ENCODE peak calls at places on chromosomes 11 and 22, in nine cellular contexts. One of them, this sample, is unnamed. For H3K27me3, the result is how much of the 10 kb centered on the place peaks cover.

GRCh38 chr22:43485717-43486116 is 73.9 kb downstream of the MPPED1 start:
- DNase-seq in lower lobe of right lung: no peak
- DNase-seq in neural progenitor cell: no peak
- DNase-seq in spleen: no peak
- DNase-seq in tibial artery: no peak
- DNase-seq in mesenchymal stem cell: no peak
- DNase-seq in PC-9: no peak
- DNase-seq in upper lobe of right lung: no peak
- DNase-seq in lung: no peak
- DNase-seq in this sample: no peak

GRCh38 chr11:267491-267994 is 10.7 kb upstream of the NLRP6 start:
- DNase-seq in lower lobe of right lung: peak
- DNase-seq in PC-9: peak
- DNase-seq in neural progenitor cell: no peak
- DNase-seq in spleen: peak
- DNase-seq in lung: peak
- DNase-seq in mesenchymal stem cell: no peak
- DNase-seq in tibial artery: peak
- DNase-seq in upper lobe of right lung: peak
- DNase-seq in this sample: peak

GRCh38 chr11:123351375-123351774 is 78.7 kb upstream of the GRAMD1B start:
- DNase-seq in tibial artery: no peak
- DNase-seq in upper lobe of right lung: no peak
- DNase-seq in mesenchymal stem cell: no peak
- DNase-seq in lower lobe of right lung: no peak
- DNase-seq in spleen: no peak
- DNase-seq in neural progenitor cell: peak
- DNase-seq in PC-9: no peak
- DNase-seq in lung: no peak
- DNase-seq in this sample: no peak

GRCh38 chr22:26406118-26406517 is 22.9 kb upstream of the ASPHD2 start:
- DNase-seq in lung: no peak
- DNase-seq in mesenchymal stem cell: no peak
- DNase-seq in spleen: no peak
- DNase-seq in tibial artery: no peak
- DNase-seq in PC-9: no peak
- DNase-seq in neural progenitor cell: no peak
- DNase-seq in lower lobe of right lung: no peak
- DNase-seq in upper lobe of right lung: no peak
- DNase-seq in this sample: peak

GRCh38 chr11:12802418-12803085 is 128.3 kb downstream of the TEAD1 start:
- DNase-seq in lower lobe of right lung: peak
- DNase-seq in upper lobe of right lung: peak
- DNase-seq in mesenchymal stem cell: peak
- DNase-seq in spleen: no peak
- DNase-seq in neural progenitor cell: peak
- DNase-seq in tibial artery: peak
- DNase-seq in lung: peak
- DNase-seq in PC-9: peak
- DNase-seq in this sample: peak

GRCh38 chr11:117910525-117910924 is 18.7 kb downstream of the TMPRSS13 start:
- DNase-seq in spleen: no peak
- DNase-seq in upper lobe of right lung: no peak
- DNase-seq in lung: no peak
- DNase-seq in lower lobe of right lung: no peak
- DNase-seq in tibial artery: no peak
- DNase-seq in mesenchymal stem cell: no peak
- DNase-seq in neural progenitor cell: no peak
- DNase-seq in PC-9: no peak
- DNase-seq in this sample: no peak

GRCh38 chr11:373716-374551 is 4.6 kb downstream of the B4GALNT4 start:
- DNase-seq in lower lobe of right lung: no peak
- DNase-seq in tibial artery: no peak
- DNase-seq in upper lobe of right lung: no peak
- DNase-seq in spleen: no peak
- DNase-seq in mesenchymal stem cell: no peak
- DNase-seq in neural progenitor cell: no peak
- DNase-seq in lung: no peak
- DNase-seq in PC-9: no peak
- DNase-seq in this sample: no peak

GRCh38 chr11:15660496-15660895 is 545.8 kb downstream of the INSC start:
- DNase-seq in tibial artery: no peak
- DNase-seq in lung: no peak
- DNase-seq in spleen: no peak
- DNase-seq in PC-9: no peak
- DNase-seq in lower lobe of right lung: no peak
- DNase-seq in upper lobe of right lung: no peak
- DNase-seq in neural progenitor cell: no peak
- DNase-seq in mesenchymal stem cell: no peak
- DNase-seq in this sample: no peak

GRCh38 chr22:27885977-27886842 is 32.8 kb downstream of the PITPNB start:
- DNase-seq in spleen: no peak
- DNase-seq in neural progenitor cell: peak
- DNase-seq in mesenchymal stem cell: peak
- DNase-seq in lung: peak
- DNase-seq in upper lobe of right lung: no peak
- DNase-seq in PC-9: peak
- DNase-seq in lower lobe of right lung: no peak
- DNase-seq in tibial artery: peak
- DNase-seq in this sample: peak

GRCh38 chr22:24976442-24977218 is 24.1 kb downstream of the KIAA1671 start:
- DNase-seq in spleen: no peak
- DNase-seq in mesenchymal stem cell: no peak
- DNase-seq in neural progenitor cell: no peak
- DNase-seq in upper lobe of right lung: no peak
- DNase-seq in lung: no peak
- DNase-seq in tibial artery: no peak
- DNase-seq in PC-9: no peak
- DNase-seq in lower lobe of right lung: no peak
- DNase-seq in this sample: no peak

GRCh38 chr11:113163291-113164030 is 150.9 kb upstream of the TTC12 start:
- DNase-seq in mesenchymal stem cell: peak
- DNase-seq in PC-9: no peak
- DNase-seq in upper lobe of right lung: no peak
- DNase-seq in tibial artery: peak
- DNase-seq in lung: no peak
- DNase-seq in lower lobe of right lung: no peak
- DNase-seq in spleen: no peak
- DNase-seq in neural progenitor cell: no peak
- DNase-seq in this sample: no peak

DNA sequence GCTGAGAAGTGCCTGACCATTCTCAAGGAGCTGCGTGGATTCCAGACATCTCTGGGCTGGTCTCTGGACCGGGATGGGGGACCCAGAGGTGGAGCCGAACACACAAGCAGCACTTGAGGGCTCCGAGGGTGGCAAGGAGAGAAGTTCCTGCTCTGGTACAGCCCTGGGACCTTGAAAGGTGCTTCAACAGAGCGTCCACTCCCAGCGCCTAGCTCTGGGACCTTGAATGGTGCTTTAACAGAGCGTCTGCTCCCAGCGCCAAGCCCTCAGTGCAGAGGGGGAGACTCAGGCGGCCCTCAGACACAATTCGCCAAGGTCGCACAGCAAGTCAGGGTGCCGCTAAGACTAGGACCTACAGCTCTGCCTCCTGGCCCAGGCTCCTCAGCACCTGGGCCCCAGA is 10.6 kb upstream of the NPAS4 start:
- DNase-seq in spleen: no peak
- DNase-seq in lower lobe of right lung: no peak
- DNase-seq in tibial artery: no peak
- DNase-seq in upper lobe of right lung: no peak
- DNase-seq in PC-9: no peak
- DNase-seq in lung: no peak
- DNase-seq in neural progenitor cell: no peak
- DNase-seq in mesenchymal stem cell: no peak
- DNase-seq in this sample: no peak
- H3K27me3 ChIP-seq in spleen: under half
- H3K27me3 ChIP-seq in lower lobe of right lung: under half
- H3K27me3 ChIP-seq in tibial artery: under half
- H3K27me3 ChIP-seq in upper lobe of right lung: under half
- H3K27me3 ChIP-seq in PC-9: half or more
- H3K27me3 ChIP-seq in lung: under half
- H3K27me3 ChIP-seq in neural progenitor cell: under half
- H3K27me3 ChIP-seq in mesenchymal stem cell: half or more
- H3K27me3 ChIP-seq in this sample: half or more

GRCh38 chr11:45484326-45484725 is 181.1 kb downstream of the CHST1 start:
- DNase-seq in lung: no peak
- DNase-seq in spleen: peak
- DNase-seq in upper lobe of right lung: no peak
- DNase-seq in neural progenitor cell: no peak
- DNase-seq in lower lobe of right lung: no peak
- DNase-seq in tibial artery: no peak
- DNase-seq in PC-9: no peak
- DNase-seq in mesenchymal stem cell: no peak
- DNase-seq in this sample: no peak

GRCh38 chr11:45486461-45486860 is 179.0 kb downstream of the CHST1 start:
- DNase-seq in PC-9: no peak
- DNase-seq in lower lobe of right lung: no peak
- DNase-seq in upper lobe of right lung: no peak
- DNase-seq in neural progenitor cell: no peak
- DNase-seq in spleen: peak
- DNase-seq in lung: no peak
- DNase-seq in tibial artery: no peak
- DNase-seq in mesenchymal stem cell: no peak
- DNase-seq in this sample: no peak

GRCh38 chr11:45485070-45485716 is 180.2 kb downstream of the CHST1 start:
- DNase-seq in lung: no peak
- DNase-seq in spleen: peak
- DNase-seq in lower lobe of right lung: no peak
- DNase-seq in tibial artery: no peak
- DNase-seq in PC-9: no peak
- DNase-seq in neural progenitor cell: no peak
- DNase-seq in upper lobe of right lung: no peak
- DNase-seq in mesenchymal stem cell: no peak
- DNase-seq in this sample: no peak

DNA sequence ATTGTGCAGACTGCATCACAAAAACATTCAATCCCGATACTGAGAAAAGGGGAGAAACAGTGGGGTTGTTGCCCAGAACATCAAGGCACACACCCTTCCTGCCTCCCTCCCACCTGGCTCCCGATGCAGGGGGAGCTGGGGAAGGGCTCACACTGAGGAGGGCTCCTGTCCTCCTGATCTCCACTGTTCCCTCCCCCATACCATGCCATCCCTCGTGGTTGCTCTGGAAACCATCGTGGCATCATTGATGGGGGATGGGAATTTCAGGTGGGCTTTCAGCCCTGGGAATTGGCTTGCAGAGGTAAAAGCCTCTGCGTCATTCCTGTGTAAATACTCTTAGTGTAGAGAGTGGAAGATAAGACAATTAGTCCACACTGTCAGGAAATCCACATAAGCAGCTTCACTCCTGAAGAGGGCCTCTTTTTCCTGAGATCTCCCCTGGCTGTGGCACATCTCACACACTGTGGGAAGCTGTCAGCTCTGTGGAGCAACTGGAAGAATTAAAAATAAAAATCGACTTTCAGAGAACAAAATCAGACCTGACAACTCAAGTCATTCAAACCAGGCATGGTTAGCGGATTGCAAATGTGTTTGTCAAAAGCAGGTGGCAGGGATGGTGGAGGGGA is 176.0 kb downstream of the CHST1 start:
- DNase-seq in mesenchymal stem cell: no peak
- DNase-seq in neural progenitor cell: no peak
- DNase-seq in lung: no peak
- DNase-seq in lower lobe of right lung: no peak
- DNase-seq in PC-9: no peak
- DNase-seq in upper lobe of right lung: no peak
- DNase-seq in spleen: no peak
- DNase-seq in tibial artery: no peak
- DNase-seq in this sample: no peak
- H3K27me3 ChIP-seq in mesenchymal stem cell: under half
- H3K27me3 ChIP-seq in neural progenitor cell: under half
- H3K27me3 ChIP-seq in lung: under half
- H3K27me3 ChIP-seq in lower lobe of right lung: under half
- H3K27me3 ChIP-seq in PC-9: half or more
- H3K27me3 ChIP-seq in upper lobe of right lung: under half
- H3K27me3 ChIP-seq in spleen: under half
- H3K27me3 ChIP-seq in tibial artery: under half
- H3K27me3 ChIP-seq in this sample: under half

GRCh38 chr22:38834215-38834953 is 9.4 kb downstream of the NPTXR start:
- DNase-seq in PC-9: no peak
- DNase-seq in spleen: no peak
- DNase-seq in lung: no peak
- DNase-seq in neural progenitor cell: no peak
- DNase-seq in lower lobe of right lung: peak
- DNase-seq in mesenchymal stem cell: no peak
- DNase-seq in upper lobe of right lung: peak
- DNase-seq in tibial artery: no peak
- DNase-seq in this sample: no peak

GRCh38 chr22:38837414-38837813 is 6.4 kb downstream of the NPTXR start:
- DNase-seq in lower lobe of right lung: no peak
- DNase-seq in mesenchymal stem cell: no peak
- DNase-seq in lung: no peak
- DNase-seq in upper lobe of right lung: no peak
- DNase-seq in tibial artery: no peak
- DNase-seq in neural progenitor cell: no peak
- DNase-seq in spleen: no peak
- DNase-seq in PC-9: no peak
- DNase-seq in this sample: peak

GRCh38 chr22:38835888-38836301 is 7.9 kb downstream of the NPTXR start:
- DNase-seq in mesenchymal stem cell: peak
- DNase-seq in PC-9: no peak
- DNase-seq in lung: no peak
- DNase-seq in spleen: no peak
- DNase-seq in upper lobe of right lung: no peak
- DNase-seq in lower lobe of right lung: no peak
- DNase-seq in neural progenitor cell: no peak
- DNase-seq in tibial artery: no peak
- DNase-seq in this sample: no peak

GRCh38 chr22:38833061-38833460 is 10.8 kb downstream of the NPTXR start:
- DNase-seq in mesenchymal stem cell: no peak
- DNase-seq in tibial artery: no peak
- DNase-seq in spleen: peak
- DNase-seq in PC-9: no peak
- DNase-seq in upper lobe of right lung: no peak
- DNase-seq in lung: no peak
- DNase-seq in lower lobe of right lung: peak
- DNase-seq in neural progenitor cell: no peak
- DNase-seq in this sample: no peak

GRCh38 chr22:38834991-38835390 is 8.8 kb downstream of the NPTXR start:
- DNase-seq in tibial artery: no peak
- DNase-seq in lung: no peak
- DNase-seq in upper lobe of right lung: no peak
- DNase-seq in neural progenitor cell: no peak
- DNase-seq in spleen: no peak
- DNase-seq in lower lobe of right lung: peak
- DNase-seq in mesenchymal stem cell: no peak
- DNase-seq in PC-9: no peak
- DNase-seq in this sample: no peak
- H3K27me3 ChIP-seq in tibial artery: under half
- H3K27me3 ChIP-seq in lung: under half
- H3K27me3 ChIP-seq in upper lobe of right lung: under half
- H3K27me3 ChIP-seq in neural progenitor cell: under half
- H3K27me3 ChIP-seq in spleen: under half
- H3K27me3 ChIP-seq in lower lobe of right lung: under half
- H3K27me3 ChIP-seq in mesenchymal stem cell: under half
- H3K27me3 ChIP-seq in PC-9: under half
- H3K27me3 ChIP-seq in this sample: under half

DNA sequence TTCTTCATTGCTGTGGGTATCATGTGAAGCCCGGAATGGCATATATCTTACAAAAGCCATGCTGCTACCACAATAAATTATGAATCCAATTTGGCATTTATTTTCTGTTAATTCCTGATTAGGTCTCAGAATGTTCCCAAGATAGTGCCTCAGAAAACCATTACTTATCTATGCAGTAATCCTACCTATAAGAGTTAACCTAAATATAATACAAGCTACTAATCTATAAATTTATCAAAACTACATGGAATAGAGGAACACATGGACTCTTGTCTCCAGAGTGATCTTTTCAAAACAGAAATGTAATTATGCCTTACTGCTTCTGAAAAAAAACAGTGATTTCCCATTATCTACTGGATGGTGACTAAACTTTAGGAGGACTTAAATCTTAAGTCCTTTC is 687.8 kb upstream of the ANO5 start:
- DNase-seq in lung: no peak
- DNase-seq in mesenchymal stem cell: no peak
- DNase-seq in tibial artery: no peak
- DNase-seq in neural progenitor cell: no peak
- DNase-seq in lower lobe of right lung: no peak
- DNase-seq in upper lobe of right lung: no peak
- DNase-seq in spleen: no peak
- DNase-seq in PC-9: no peak
- DNase-seq in this sample: no peak
- H3K27me3 ChIP-seq in lung: under half
- H3K27me3 ChIP-seq in mesenchymal stem cell: under half
- H3K27me3 ChIP-seq in tibial artery: under half
- H3K27me3 ChIP-seq in neural progenitor cell: under half
- H3K27me3 ChIP-seq in lower lobe of right lung: under half
- H3K27me3 ChIP-seq in upper lobe of right lung: under half
- H3K27me3 ChIP-seq in spleen: under half
- H3K27me3 ChIP-seq in PC-9: under half
- H3K27me3 ChIP-seq in this sample: under half

This sample was measured in K562.